ENCODE peak calls at places on chromosome 18, in nine cellular contexts. One of them, this sample, is unnamed.

GRCh38 chr18:54780285-54780861 is 47.9 kb upstream of the RAB27B start:
- DNase-seq in nephron progenitor cell: no peak
- DNase-seq in KG1: no peak
- DNase-seq in hypothalamus: no peak
- DNase-seq in COLO829: no peak
- DNase-seq in right cardiac atrium: no peak
- DNase-seq in left ventricle myocardium inferior: no peak
- DNase-seq in H54: no peak
- DNase-seq in activated CD8-positive, alpha-beta T cell treated with anti-CD3 and anti-CD28 coated beads for 36 hours: no peak
- DNase-seq in this sample: no peak

GRCh38 chr18:27202771-27203170 is 17.7 kb upstream of the CHST9 start:
- DNase-seq in COLO829: no peak
- DNase-seq in right cardiac atrium: no peak
- DNase-seq in left ventricle myocardium inferior: no peak
- DNase-seq in H54: no peak
- DNase-seq in nephron progenitor cell: no peak
- DNase-seq in hypothalamus: no peak
- DNase-seq in KG1: no peak
- DNase-seq in activated CD8-positive, alpha-beta T cell treated with anti-CD3 and anti-CD28 coated beads for 36 hours: no peak
- DNase-seq in this sample: no peak

GRCh38 chr18:28124239-28125029 is 52.5 kb downstream of the CDH2 start:
- DNase-seq in right cardiac atrium: no peak
- DNase-seq in H54: no peak
- DNase-seq in left ventricle myocardium inferior: no peak
- DNase-seq in COLO829: peak; percentile 5
- DNase-seq in nephron progenitor cell: no peak
- DNase-seq in hypothalamus: no peak
- DNase-seq in KG1: no peak
- DNase-seq in activated CD8-positive, alpha-beta T cell treated with anti-CD3 and anti-CD28 coated beads for 36 hours: no peak
- DNase-seq in this sample: no peak

GRCh38 chr18:22346968-22347611 is 70.6 kb downstream of the CTAGE1 start:
- DNase-seq in H54: no peak
- DNase-seq in COLO829: no peak
- DNase-seq in nephron progenitor cell: peak; percentile 76
- DNase-seq in hypothalamus: no peak
- DNase-seq in KG1: no peak
- DNase-seq in left ventricle myocardium inferior: peak; percentile 89
- DNase-seq in right cardiac atrium: peak; percentile 96
- DNase-seq in activated CD8-positive, alpha-beta T cell treated with anti-CD3 and anti-CD28 coated beads for 36 hours: no peak
- DNase-seq in this sample: no peak

GRCh38 chr18:27894746-27895145 is 282.2 kb downstream of the CDH2 start:
- DNase-seq in right cardiac atrium: no peak
- DNase-seq in hypothalamus: no peak
- DNase-seq in COLO829: peak; percentile 62
- DNase-seq in H54: no peak
- DNase-seq in left ventricle myocardium inferior: no peak
- DNase-seq in activated CD8-positive, alpha-beta T cell treated with anti-CD3 and anti-CD28 coated beads for 36 hours: no peak
- DNase-seq in KG1: no peak
- DNase-seq in nephron progenitor cell: no peak
- DNase-seq in this sample: no peak

GRCh38 chr18:56910967-56911366 is 235.9 kb upstream of the BOD1L2 start:
- DNase-seq in activated CD8-positive, alpha-beta T cell treated with anti-CD3 and anti-CD28 coated beads for 36 hours: no peak
- DNase-seq in hypothalamus: no peak
- DNase-seq in nephron progenitor cell: no peak
- DNase-seq in KG1: no peak
- DNase-seq in left ventricle myocardium inferior: no peak
- DNase-seq in COLO829: no peak
- DNase-seq in right cardiac atrium: no peak
- DNase-seq in H54: no peak
- DNase-seq in this sample: no peak

GRCh38 chr18:79964330-79965118 is at the start of gene HSBP1L1:
- DNase-seq in H54: no peak
- DNase-seq in hypothalamus: no peak
- DNase-seq in right cardiac atrium: peak; percentile 88
- DNase-seq in left ventricle myocardium inferior: peak; percentile 70
- DNase-seq in COLO829: no peak
- DNase-seq in nephron progenitor cell: peak; percentile 80
- DNase-seq in activated CD8-positive, alpha-beta T cell treated with anti-CD3 and anti-CD28 coated beads for 36 hours: peak; percentile 73
- DNase-seq in KG1: no peak
- DNase-seq in this sample: no peak

GRCh38 chr18:77316013-77316412 is 66.4 kb downstream of the GALR1 start:
- DNase-seq in left ventricle myocardium inferior: no peak
- DNase-seq in H54: no peak
- DNase-seq in COLO829: no peak
- DNase-seq in hypothalamus: no peak
- DNase-seq in right cardiac atrium: no peak
- DNase-seq in activated CD8-positive, alpha-beta T cell treated with anti-CD3 and anti-CD28 coated beads for 36 hours: no peak
- DNase-seq in KG1: no peak
- DNase-seq in nephron progenitor cell: no peak
- DNase-seq in this sample: no peak

GRCh38 chr18:58671941-58672565 is 788 bp downstream of the MALT1 start:
- DNase-seq in right cardiac atrium: no peak
- DNase-seq in activated CD8-positive, alpha-beta T cell treated with anti-CD3 and anti-CD28 coated beads for 36 hours: peak; percentile 51
- DNase-seq in KG1: no peak
- DNase-seq in left ventricle myocardium inferior: peak; percentile 45
- DNase-seq in nephron progenitor cell: no peak
- DNase-seq in H54: no peak
- DNase-seq in COLO829: no peak
- DNase-seq in hypothalamus: peak; percentile 38
- DNase-seq in this sample: no peak

This sample was measured in AG09309.